ENCODE peak calls at places on chromosomes 6 and 20, in eight cellular contexts. One of them, this sample, is unnamed.

GRCh38 chr6:81166770-81167169 is 585.7 kb downstream of the TENT5A start:
- DNase-seq in nephron progenitor cell: no peak
- DNase-seq in heart left ventricle: no peak
- DNase-seq in cardiac muscle cell: peak; percentile 53
- DNase-seq in mucosa of descending colon: no peak
- DNase-seq in keratinocyte: no peak
- DNase-seq in colonic mucosa: no peak
- DNase-seq in WTC11: no peak
- DNase-seq in this sample: no peak

GRCh38 chr6:17224056-17224455 is 57.1 kb upstream of the RBM24 start:
- DNase-seq in nephron progenitor cell: no peak
- DNase-seq in heart left ventricle: no peak
- DNase-seq in cardiac muscle cell: peak; percentile 48
- DNase-seq in mucosa of descending colon: no peak
- DNase-seq in keratinocyte: no peak
- DNase-seq in colonic mucosa: no peak
- DNase-seq in WTC11: no peak
- DNase-seq in this sample: no peak

GRCh38 chr20:3174442-3175263 is 1.3 kb upstream of the LZTS3 start:
- DNase-seq in nephron progenitor cell: no peak
- DNase-seq in heart left ventricle: no peak
- DNase-seq in cardiac muscle cell: peak; percentile 38
- DNase-seq in mucosa of descending colon: no peak
- DNase-seq in keratinocyte: no peak
- DNase-seq in colonic mucosa: no peak
- DNase-seq in WTC11: no peak
- DNase-seq in this sample: no peak

GRCh38 chr6:159062564-159062945 is 17.8 kb upstream of the TAGAP start:
- DNase-seq in nephron progenitor cell: no peak
- DNase-seq in heart left ventricle: no peak
- DNase-seq in cardiac muscle cell: no peak
- DNase-seq in mucosa of descending colon: no peak
- DNase-seq in keratinocyte: no peak
- DNase-seq in colonic mucosa: no peak
- DNase-seq in WTC11: no peak
- DNase-seq in this sample: no peak

GRCh38 chr20:44431502-44432234 is 44.0 kb upstream of the TTPAL start:
- DNase-seq in nephron progenitor cell: no peak
- DNase-seq in heart left ventricle: peak; percentile 52
- DNase-seq in cardiac muscle cell: peak; percentile 45
- DNase-seq in mucosa of descending colon: no peak
- DNase-seq in keratinocyte: no peak
- DNase-seq in colonic mucosa: no peak
- DNase-seq in WTC11: no peak
- DNase-seq in this sample: no peak

GRCh38 chr6:106630366-106630765 is 988 bp downstream of the QRSL1 start:
- DNase-seq in nephron progenitor cell: no peak
- DNase-seq in heart left ventricle: no peak
- DNase-seq in cardiac muscle cell: peak; percentile 2
- DNase-seq in mucosa of descending colon: no peak
- DNase-seq in keratinocyte: no peak
- DNase-seq in colonic mucosa: no peak
- DNase-seq in WTC11: no peak
- DNase-seq in this sample: no peak

GRCh38 chr6:92922216-92922806 is 497.0 kb downstream of the EPHA7 start:
- DNase-seq in nephron progenitor cell: no peak
- DNase-seq in heart left ventricle: no peak
- DNase-seq in cardiac muscle cell: no peak
- DNase-seq in mucosa of descending colon: no peak
- DNase-seq in keratinocyte: no peak
- DNase-seq in colonic mucosa: no peak
- DNase-seq in WTC11: no peak
- DNase-seq in this sample: no peak

GRCh38 chr6:119124079-119124824 is 45.8 kb upstream of the FAM184A start:
- DNase-seq in nephron progenitor cell: no peak
- DNase-seq in heart left ventricle: no peak
- DNase-seq in cardiac muscle cell: no peak
- DNase-seq in mucosa of descending colon: no peak
- DNase-seq in keratinocyte: no peak
- DNase-seq in colonic mucosa: no peak
- DNase-seq in WTC11: no peak
- DNase-seq in this sample: no peak

GRCh38 chr20:16942702-16943101 is 194.5 kb downstream of the OTOR start:
- DNase-seq in nephron progenitor cell: no peak
- DNase-seq in heart left ventricle: no peak
- DNase-seq in cardiac muscle cell: no peak
- DNase-seq in mucosa of descending colon: no peak
- DNase-seq in keratinocyte: no peak
- DNase-seq in colonic mucosa: no peak
- DNase-seq in WTC11: no peak
- DNase-seq in this sample: no peak

GRCh38 chr6:44349904-44350649 is 7.6 kb downstream of the SPATS1 start:
- DNase-seq in nephron progenitor cell: no peak
- DNase-seq in heart left ventricle: no peak
- DNase-seq in cardiac muscle cell: no peak
- DNase-seq in mucosa of descending colon: no peak
- DNase-seq in keratinocyte: no peak
- DNase-seq in colonic mucosa: no peak
- DNase-seq in WTC11: no peak
- DNase-seq in this sample: no peak

GRCh38 chr6:165743366-165743898 is 80.4 kb upstream of the PDE10A start:
- DNase-seq in nephron progenitor cell: no peak
- DNase-seq in heart left ventricle: no peak
- DNase-seq in cardiac muscle cell: no peak
- DNase-seq in mucosa of descending colon: no peak
- DNase-seq in keratinocyte: no peak
- DNase-seq in colonic mucosa: no peak
- DNase-seq in WTC11: no peak
- DNase-seq in this sample: no peak

GRCh38 chr20:51382111-51382985 is 160.2 kb downstream of the NFATC2 start:
- DNase-seq in nephron progenitor cell: no peak
- DNase-seq in heart left ventricle: no peak
- DNase-seq in cardiac muscle cell: no peak
- DNase-seq in mucosa of descending colon: no peak
- DNase-seq in keratinocyte: no peak
- DNase-seq in colonic mucosa: no peak
- DNase-seq in WTC11: no peak
- DNase-seq in this sample: no peak

GRCh38 chr6:35611235-35611634 is 77.5 kb downstream of the FKBP5 start:
- DNase-seq in nephron progenitor cell: no peak
- DNase-seq in heart left ventricle: no peak
- DNase-seq in cardiac muscle cell: peak; percentile 81
- DNase-seq in mucosa of descending colon: no peak
- DNase-seq in keratinocyte: no peak
- DNase-seq in colonic mucosa: no peak
- DNase-seq in WTC11: no peak
- DNase-seq in this sample: no peak

GRCh38 chr20:58611236-58612020 is 39.7 kb upstream of the STX16 start:
- DNase-seq in nephron progenitor cell: no peak
- DNase-seq in heart left ventricle: peak; percentile 31
- DNase-seq in cardiac muscle cell: no peak
- DNase-seq in mucosa of descending colon: no peak
- DNase-seq in keratinocyte: no peak
- DNase-seq in colonic mucosa: no peak
- DNase-seq in WTC11: no peak
- DNase-seq in this sample: no peak

GRCh38 chr6:32107447-32107846 is 1.7 kb downstream of the TNXB start:
- DNase-seq in nephron progenitor cell: no peak
- DNase-seq in heart left ventricle: no peak
- DNase-seq in cardiac muscle cell: peak; percentile 58
- DNase-seq in mucosa of descending colon: no peak
- DNase-seq in keratinocyte: no peak
- DNase-seq in colonic mucosa: no peak
- DNase-seq in WTC11: no peak
- DNase-seq in this sample: no peak

GRCh38 chr20:36645998-36646397 is at the start of gene SLA2:
- DNase-seq in nephron progenitor cell: no peak
- DNase-seq in heart left ventricle: no peak
- DNase-seq in cardiac muscle cell: no peak
- DNase-seq in mucosa of descending colon: peak; percentile 70
- DNase-seq in keratinocyte: no peak
- DNase-seq in colonic mucosa: peak; percentile 32
- DNase-seq in WTC11: no peak
- DNase-seq in this sample: no peak

GRCh38 chr6:111105578-111105977 is 18.3 kb downstream of the SLC16A10 start:
- DNase-seq in nephron progenitor cell: no peak
- DNase-seq in heart left ventricle: peak; percentile 80
- DNase-seq in cardiac muscle cell: peak; percentile 51
- DNase-seq in mucosa of descending colon: peak; percentile 91
- DNase-seq in keratinocyte: no peak
- DNase-seq in colonic mucosa: peak; percentile 91
- DNase-seq in WTC11: no peak
- DNase-seq in this sample: no peak

GRCh38 chr6:43481591-43482242 is 4.3 kb downstream of the TJAP1 start:
- DNase-seq in nephron progenitor cell: no peak
- DNase-seq in heart left ventricle: no peak
- DNase-seq in cardiac muscle cell: no peak
- DNase-seq in mucosa of descending colon: no peak
- DNase-seq in keratinocyte: peak; percentile 81
- DNase-seq in colonic mucosa: no peak
- DNase-seq in WTC11: no peak
- DNase-seq in this sample: no peak

GRCh38 chr6:136319732-136320131 is 30.1 kb upstream of the BCLAF1 start:
- DNase-seq in nephron progenitor cell: no peak
- DNase-seq in heart left ventricle: no peak
- DNase-seq in cardiac muscle cell: no peak
- DNase-seq in mucosa of descending colon: no peak
- DNase-seq in keratinocyte: no peak
- DNase-seq in colonic mucosa: no peak
- DNase-seq in WTC11: no peak
- DNase-seq in this sample: no peak

GRCh38 chr6:136317976-136318375 is 28.3 kb upstream of the BCLAF1 start:
- DNase-seq in nephron progenitor cell: no peak
- DNase-seq in heart left ventricle: no peak
- DNase-seq in cardiac muscle cell: no peak
- DNase-seq in mucosa of descending colon: no peak
- DNase-seq in keratinocyte: no peak
- DNase-seq in colonic mucosa: no peak
- DNase-seq in WTC11: no peak
- DNase-seq in this sample: no peak

GRCh38 chr6:136317023-136317649 is 27.5 kb upstream of the BCLAF1 start:
- DNase-seq in nephron progenitor cell: peak; percentile 47
- DNase-seq in heart left ventricle: no peak
- DNase-seq in cardiac muscle cell: peak; percentile 77
- DNase-seq in mucosa of descending colon: no peak
- DNase-seq in keratinocyte: no peak
- DNase-seq in colonic mucosa: peak; percentile 60
- DNase-seq in WTC11: peak; percentile 60
- DNase-seq in this sample: peak; percentile 34

GRCh38 chr6:136315594-136315993 is 25.9 kb upstream of the BCLAF1 start:
- DNase-seq in nephron progenitor cell: no peak
- DNase-seq in heart left ventricle: no peak
- DNase-seq in cardiac muscle cell: no peak
- DNase-seq in mucosa of descending colon: no peak
- DNase-seq in keratinocyte: no peak
- DNase-seq in colonic mucosa: no peak
- DNase-seq in WTC11: no peak
- DNase-seq in this sample: no peak

GRCh38 chr6:136318676-136319075 is 29.0 kb upstream of the BCLAF1 start:
- DNase-seq in nephron progenitor cell: no peak
- DNase-seq in heart left ventricle: no peak
- DNase-seq in cardiac muscle cell: no peak
- DNase-seq in mucosa of descending colon: no peak
- DNase-seq in keratinocyte: no peak
- DNase-seq in colonic mucosa: no peak
- DNase-seq in WTC11: no peak
- DNase-seq in this sample: peak; percentile 3
- TF ChIP-seq CTCF in nephron progenitor cell: no peak
- TF ChIP-seq CTCF in heart left ventricle: no peak
- TF ChIP-seq CTCF in cardiac muscle cell: no peak
- TF ChIP-seq CTCF in mucosa of descending colon: no peak
- TF ChIP-seq CTCF in keratinocyte: no peak
- TF ChIP-seq CTCF in colonic mucosa: no peak
- TF ChIP-seq CTCF in WTC11: no peak
- TF ChIP-seq CTCF in this sample: no peak

GRCh38 chr6:69489970-69490369 is 306.8 kb downstream of the LMBRD1 start:
- DNase-seq in nephron progenitor cell: no peak
- DNase-seq in heart left ventricle: no peak
- DNase-seq in cardiac muscle cell: no peak
- DNase-seq in mucosa of descending colon: no peak
- DNase-seq in keratinocyte: no peak
- DNase-seq in colonic mucosa: no peak
- DNase-seq in WTC11: no peak
- DNase-seq in this sample: no peak

GRCh38 chr6:69487688-69488087 is 309.1 kb downstream of the LMBRD1 start:
- DNase-seq in nephron progenitor cell: no peak
- DNase-seq in heart left ventricle: no peak
- DNase-seq in cardiac muscle cell: no peak
- DNase-seq in mucosa of descending colon: no peak
- DNase-seq in keratinocyte: no peak
- DNase-seq in colonic mucosa: no peak
- DNase-seq in WTC11: no peak
- DNase-seq in this sample: no peak
- TF ChIP-seq CTCF in nephron progenitor cell: peak; percentile 39
- TF ChIP-seq CTCF in heart left ventricle: peak; percentile 13
- TF ChIP-seq CTCF in cardiac muscle cell: no peak
- TF ChIP-seq CTCF in mucosa of descending colon: no peak
- TF ChIP-seq CTCF in keratinocyte: peak; percentile 20
- TF ChIP-seq CTCF in colonic mucosa: no peak
- TF ChIP-seq CTCF in WTC11: peak; percentile 66
- TF ChIP-seq CTCF in this sample: no peak

GRCh38 chr20:34302723-34303528 is at the start of gene AHCY:
- DNase-seq in nephron progenitor cell: peak; percentile 96
- DNase-seq in heart left ventricle: peak; percentile 97
- DNase-seq in cardiac muscle cell: peak; percentile 98
- DNase-seq in mucosa of descending colon: peak; percentile 98
- DNase-seq in keratinocyte: peak; percentile 85
- DNase-seq in colonic mucosa: peak; percentile 99
- DNase-seq in WTC11: peak; percentile 99
- DNase-seq in this sample: peak; percentile 83
- TF ChIP-seq CTCF in nephron progenitor cell: no peak
- TF ChIP-seq CTCF in heart left ventricle: no peak
- TF ChIP-seq CTCF in cardiac muscle cell: no peak
- TF ChIP-seq CTCF in mucosa of descending colon: no peak
- TF ChIP-seq CTCF in keratinocyte: no peak
- TF ChIP-seq CTCF in colonic mucosa: no peak
- TF ChIP-seq CTCF in WTC11: no peak
- TF ChIP-seq CTCF in this sample: no peak

GRCh38 chr6:108622601-108623335 is 62.1 kb downstream of the FOXO3 start:
- DNase-seq in nephron progenitor cell: no peak
- DNase-seq in heart left ventricle: no peak
- DNase-seq in cardiac muscle cell: peak; percentile 92
- DNase-seq in mucosa of descending colon: no peak
- DNase-seq in keratinocyte: no peak
- DNase-seq in colonic mucosa: no peak
- DNase-seq in WTC11: no peak
- DNase-seq in this sample: peak; percentile 81
- TF ChIP-seq CTCF in nephron progenitor cell: no peak
- TF ChIP-seq CTCF in heart left ventricle: no peak
- TF ChIP-seq CTCF in cardiac muscle cell: no peak
- TF ChIP-seq CTCF in mucosa of descending colon: no peak
- TF ChIP-seq CTCF in keratinocyte: no peak
- TF ChIP-seq CTCF in colonic mucosa: no peak
- TF ChIP-seq CTCF in WTC11: no peak
- TF ChIP-seq CTCF in this sample: peak; percentile 42